ENCODE peak calls at places on chromosomes 12 and 14, in five cellular contexts. O is GM12878, E is HEK293T, P is K562, D is HepG2. X is an unnamed sample.
A peak's percentile ranks its signal among the peaks of the same experiment; 100 is the strongest.

GRCh38 chr14:93648440-93649168 is 139.7 kb downstream of the PRIMA1 start:
- DNase-seq in O (no peak), E (peak; percentile 19), P (no peak), D (peak; percentile 28), X (peak; percentile 38)

GRCh38 chr14:96649327-96649601 is 147.1 kb downstream of the PAPOLA start:
- DNase-seq in O (no peak), E (no peak), P (no peak), D (no peak), X (no peak)

GRCh38 chr14:79298373-79298772 is 912.9 kb downstream of the DIO2 start:
- DNase-seq in O (no peak), E (no peak), P (no peak), D (no peak), X (no peak)

GRCh38 chr14:22535126-22535525 is 53.9 kb downstream of the DAD1 start:
- DNase-seq in O (no peak), E (no peak), P (no peak), D (no peak), X (no peak)

GRCh38 chr14:96281486-96281885 is 25.5 kb downstream of the BDKRB1 start:
- DNase-seq in O (no peak), E (no peak), P (no peak), D (no peak), X (no peak)

GRCh38 chr14:34715108-34715863 is 893 bp upstream of the CFL2 start:
- DNase-seq in O (no peak), E (no peak), P (no peak), D (no peak), X (no peak)

GRCh38 chr12:117497407-117497806 is 136.0 kb upstream of the NOS1 start:
- DNase-seq in O (no peak), E (no peak), P (no peak), D (no peak), X (no peak)

GRCh38 chr12:9064815-9065606 is 50.7 kb downstream of the A2M start:
- DNase-seq in O (no peak), E (peak; percentile 47), P (no peak), D (peak; percentile 77), X (peak; percentile 59)

GRCh38 chr12:32920506-32921085 is 24.0 kb upstream of the PKP2 start:
- DNase-seq in O (no peak), E (no peak), P (no peak), D (no peak), X (no peak)

GRCh38 chr12:12983420-12984035 is 16.5 kb downstream of the HEBP1 start:
- DNase-seq in O (no peak), E (peak; percentile 50), P (peak; percentile 16), D (peak; percentile 30), X (peak; percentile 45)

GRCh38 chr12:57899010-57899662 is 42.2 kb upstream of the ATP23 start:
- DNase-seq in O (peak; percentile 79), E (no peak), P (no peak), D (no peak), X (no peak)

GRCh38 chr14:33737446-33737845 is 213.4 kb downstream of the EGLN3 start:
- DNase-seq in O (no peak), E (no peak), P (no peak), D (no peak), X (no peak)

GRCh38 chr14:92552066-92552465 is 38.5 kb downstream of the RIN3 start:
- DNase-seq in O (no peak), E (no peak), P (no peak), D (no peak), X (no peak)

GRCh38 chr14:60724080-60724618 is at the start of gene SIX4:
- DNase-seq in O (no peak), E (peak; percentile 80), P (peak; percentile 82), D (peak; percentile 84), X (peak; percentile 76)

GRCh38 chr12:56431850-56432249 is 17.4 kb downstream of the TIMELESS start:
- DNase-seq in O (no peak), E (no peak), P (no peak), D (no peak), X (no peak)

GRCh38 chr12:30989754-30990153 is 63.2 kb downstream of the TSPAN11 start:
- DNase-seq in O (no peak), E (peak; percentile 40), P (peak; percentile 31), D (peak; percentile 39), X (peak; percentile 67)

GRCh38 chr12:119486599-119487154 is 106.9 kb upstream of the TMEM233 start:
- DNase-seq in O (no peak), E (no peak), P (no peak), D (no peak), X (peak; percentile 14)

GRCh38 chr14:89452281-89452680 is 35.2 kb upstream of the FOXN3 start:
- DNase-seq in O (no peak), E (no peak), P (no peak), D (no peak), X (no peak)

GRCh38 chr12:31768046-31768445 is 39.2 kb upstream of the AMN1 start:
- DNase-seq in O (no peak), E (no peak), P (no peak), D (no peak), X (no peak)

DNA sequence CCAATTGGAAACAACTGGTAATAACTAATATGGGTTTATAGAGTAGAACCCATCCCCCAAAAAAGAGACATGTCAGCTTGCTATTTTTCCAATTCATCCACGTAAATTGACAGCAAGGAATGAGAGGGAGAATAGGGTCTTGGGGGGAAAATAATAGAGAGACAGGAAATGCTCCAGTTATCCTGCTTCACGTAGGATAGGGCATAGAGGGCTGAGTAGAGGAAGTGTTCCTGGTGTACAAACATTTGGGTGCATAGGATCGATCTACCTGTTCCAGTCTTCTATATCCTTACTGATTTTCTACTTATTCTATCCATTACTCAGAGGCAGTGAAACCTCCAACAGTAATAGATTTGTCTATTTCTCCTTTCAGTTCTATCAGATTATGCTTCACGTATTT is 49.6 kb upstream of the COL2A1 start:
- DNase-seq in O (no peak), E (no peak), P (no peak), D (no peak), X (no peak)
- TF ChIP-seq FOXM1 in O (no peak), E (no peak), P (no peak), D (no peak), X (no peak)

GRCh38 chr12:52813203-52813819 is 605 bp downstream of the KRT4 start:
- DNase-seq in O (no peak), E (no peak), P (no peak), D (no peak), X (no peak)
- TF ChIP-seq FOXM1 in O (no peak), E (no peak), P (no peak), D (no peak), X (no peak)

GRCh38 chr14:35881280-35881679 is 55.1 kb downstream of the BRMS1L start:
- DNase-seq in O (no peak), E (no peak), P (no peak), D (no peak), X (no peak)

GRCh38 chr14:35879654-35880249 is 53.6 kb downstream of the BRMS1L start:
- DNase-seq in O (no peak), E (no peak), P (no peak), D (peak; percentile 42), X (peak; percentile 39)

GRCh38 chr14:35878272-35879140 is 52.4 kb downstream of the BRMS1L start:
- DNase-seq in O (no peak), E (no peak), P (no peak), D (no peak), X (no peak)

GRCh38 chr14:35877276-35877675 is 51.1 kb downstream of the BRMS1L start:
- DNase-seq in O (no peak), E (no peak), P (no peak), D (peak; percentile 73), X (no peak)

GRCh38 chr14:35879141-35879648 is 53.1 kb downstream of the BRMS1L start:
- DNase-seq in O (no peak), E (no peak), P (no peak), D (no peak), X (no peak)
- TF ChIP-seq FOXM1 in O (no peak), E (no peak), P (no peak), D (no peak), X (no peak)

GRCh38 chr14:56127156-56127555 is 8.9 kb downstream of the PELI2 start:
- DNase-seq in O (no peak), E (no peak), P (no peak), D (no peak), X (no peak)
- TF ChIP-seq FOXM1 in O (no peak), E (no peak), P (no peak), D (no peak), X (no peak)

GRCh38 chr12:106910202-106910601 is 45.5 kb upstream of the TMEM263 start:
- DNase-seq in O (peak; percentile 84), E (no peak), P (no peak), D (no peak), X (no peak)
- TF ChIP-seq FOXM1 in O (peak; percentile 70), E (no peak), P (no peak), D (no peak), X (no peak)

DNA sequence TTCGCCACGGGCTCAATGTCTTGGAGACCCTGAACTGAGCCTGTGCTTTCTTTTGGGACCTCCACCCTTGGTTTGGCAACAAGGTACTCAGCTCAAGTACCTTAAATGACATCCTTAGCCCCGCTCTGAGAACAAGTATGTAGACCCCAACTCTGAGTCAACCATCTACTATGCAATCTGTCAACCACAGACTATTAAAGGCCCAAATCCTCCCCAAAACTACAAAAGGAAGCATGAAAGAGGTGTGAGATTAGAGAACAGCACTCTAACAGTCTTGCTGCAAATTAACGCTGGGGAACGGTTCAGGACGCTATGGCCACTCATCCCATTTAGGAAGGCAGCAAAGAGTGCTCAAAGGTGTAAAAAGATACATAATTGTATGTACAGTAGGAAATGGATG is 52.1 kb downstream of the CCDC88C start:
- DNase-seq in O (no peak), E (no peak), P (no peak), D (no peak), X (no peak)
- TF ChIP-seq FOXM1 in O (no peak), E (no peak), P (no peak), D (no peak), X (no peak)

GRCh38 chr12:109682708-109683060 is 30.9 kb upstream of the FAM222A start:
- DNase-seq in O (no peak), E (no peak), P (no peak), D (no peak), X (no peak)

GRCh38 chr12:109683316-109683715 is 30.3 kb upstream of the FAM222A start:
- DNase-seq in O (no peak), E (no peak), P (no peak), D (no peak), X (no peak)

GRCh38 chr12:109685574-109686447 is 27.8 kb upstream of the FAM222A start:
- DNase-seq in O (no peak), E (no peak), P (no peak), D (no peak), X (no peak)

GRCh38 chr12:109687250-109687649 is 26.4 kb upstream of the FAM222A start:
- DNase-seq in O (no peak), E (no peak), P (no peak), D (no peak), X (no peak)

GRCh38 chr12:109686523-109686922 is 27.1 kb upstream of the FAM222A start:
- DNase-seq in O (no peak), E (no peak), P (no peak), D (no peak), X (no peak)
- TF ChIP-seq FOXM1 in O (no peak), E (no peak), P (no peak), D (no peak), X (no peak)